ENCODE peak calls at places on chromosomes 7 and 10, in nine cellular contexts. L is mammary epithelial cell, A is ovary, B is HL-60, H is aorta, I is tibial nerve, Q is AG04450, X is colonic mucosa, Z is RWPE2. E is an unnamed sample.

GRCh38 chr10:76428541-76429330 is 997.3 kb downstream of the LRMDA start:
- DNase-seq in B (no peak), I (no peak), Q (peak; percentile 91), X (no peak), L (peak; percentile 54), A (no peak), H (no peak), Z (no peak), E (no peak)

GRCh38 chr10:103687718-103688117 is 167.7 kb downstream of the SH3PXD2A start:
- DNase-seq in I (no peak), H (no peak), X (no peak), L (no peak), B (no peak), A (no peak), Z (no peak), Q (no peak), E (no peak)

GRCh38 chr10:98460837-98461499 is 14.2 kb upstream of the HPS1 start:
- DNase-seq in I (peak; percentile 25), A (peak; percentile 67), H (peak; percentile 63), B (no peak), Q (peak; percentile 83), X (peak; percentile 63), Z (no peak), L (peak; percentile 87), E (peak; percentile 77)

GRCh38 chr7:139857791-139858190 is 28.7 kb downstream of the TBXAS1 start:
- DNase-seq in Q (no peak), Z (no peak), I (no peak), B (no peak), X (peak; percentile 4), L (no peak), A (no peak), H (no peak), E (no peak)

GRCh38 chr7:47827886-47828285 is 120.4 kb downstream of the PKD1L1 start:
- DNase-seq in B (no peak), X (no peak), A (no peak), Q (no peak), I (no peak), L (no peak), Z (no peak), H (no peak), E (no peak)

GRCh38 chr7:70678621-70679251 is 453.2 kb upstream of the GALNT17 start:
- DNase-seq in Z (no peak), B (no peak), Q (no peak), A (no peak), L (peak; percentile 20), I (no peak), H (no peak), X (no peak), E (no peak)

GRCh38 chr7:65798111-65799075 is 74.5 kb upstream of the VKORC1L1 start:
- DNase-seq in B (no peak), Q (peak; percentile 34), H (no peak), Z (no peak), I (no peak), X (no peak), L (peak; percentile 40), A (no peak), E (no peak)

GRCh38 chr10:132193907-132194552 is 7.3 kb downstream of the DPYSL4 start:
- DNase-seq in B (no peak), A (no peak), Q (no peak), X (no peak), L (no peak), I (no peak), Z (peak; percentile 51), H (peak; percentile 54), E (no peak)

GRCh38 chr10:77229704-77230103 is 407.9 kb downstream of the KCNMA1 start:
- DNase-seq in Q (no peak), Z (no peak), X (no peak), B (no peak), H (no peak), A (no peak), L (no peak), I (no peak), E (no peak)

GRCh38 chr7:120278773-120279172 is 5.8 kb downstream of the KCND2 start:
- DNase-seq in B (no peak), L (no peak), A (no peak), H (no peak), Z (no peak), X (no peak), I (no peak), Q (no peak), E (no peak)

GRCh38 chr10:99854860-99855259 is 72.4 kb downstream of the ABCC2 start:
- DNase-seq in X (no peak), H (no peak), Z (no peak), Q (peak; percentile 61), I (peak; percentile 41), A (peak; percentile 35), L (no peak), B (peak; percentile 40), E (peak; percentile 75)

GRCh38 chr10:4947635-4948596 is 15.3 kb upstream of the AKR1C1 start:
- DNase-seq in H (peak; percentile 58), Z (no peak), Q (peak; percentile 87), L (peak; percentile 97), A (no peak), X (no peak), B (no peak), I (peak; percentile 69), E (peak; percentile 84)

GRCh38 chr7:33075818-33076483 is 13.4 kb upstream of the NT5C3A start:
- DNase-seq in X (no peak), I (no peak), B (no peak), A (no peak), Q (no peak), Z (no peak), H (no peak), L (no peak), E (no peak)

GRCh38 chr7:101691822-101692384 is 62.8 kb upstream of the MYL10 start:
- DNase-seq in Z (no peak), H (no peak), I (no peak), L (no peak), X (peak; percentile 71), A (no peak), B (peak; percentile 23), Q (no peak), E (no peak)

GRCh38 chr7:19709249-19709578 is 377 bp upstream of the POLR1F start:
- DNase-seq in Z (no peak), H (no peak), I (no peak), L (no peak), X (no peak), Q (no peak), B (no peak), A (no peak), E (no peak)
- H3K4me3 ChIP-seq in Z (peak overlapping the region; percentile 57), H (no peak overlapping the region), I (peak overlapping the region; percentile 74), L (no peak overlapping the region), X (peak overlapping the region; percentile 90), Q (no peak overlapping the region), B (no peak overlapping the region), A (peak overlapping the region; percentile 88), E (peak overlapping the region; percentile 90)

GRCh38 chr7:1193593-1194424 is 33.8 kb upstream of the ZFAND2A start:
- DNase-seq in A (no peak), B (peak; percentile 82), Q (no peak), X (peak; percentile 35), Z (no peak), L (peak; percentile 39), I (no peak), H (peak; percentile 54), E (no peak)

GRCh38 chr7:1192171-1192676 is 32.2 kb upstream of the ZFAND2A start:
- DNase-seq in I (no peak), Z (no peak), X (no peak), L (peak; percentile 59), H (no peak), A (no peak), Q (peak; percentile 76), B (peak; percentile 90), E (no peak)

GRCh38 chr7:1197997-1198632 is 34.6 kb upstream of the UNCX start:
- DNase-seq in Z (no peak), Q (peak; percentile 79), I (no peak), L (peak; percentile 30), A (no peak), B (no peak), H (no peak), X (no peak), E (no peak)

GRCh38 chr7:1200045-1200444 is 32.6 kb upstream of the UNCX start:
- DNase-seq in A (no peak), Q (no peak), L (no peak), H (no peak), X (no peak), I (no peak), Z (no peak), B (no peak), E (no peak)

DNA sequence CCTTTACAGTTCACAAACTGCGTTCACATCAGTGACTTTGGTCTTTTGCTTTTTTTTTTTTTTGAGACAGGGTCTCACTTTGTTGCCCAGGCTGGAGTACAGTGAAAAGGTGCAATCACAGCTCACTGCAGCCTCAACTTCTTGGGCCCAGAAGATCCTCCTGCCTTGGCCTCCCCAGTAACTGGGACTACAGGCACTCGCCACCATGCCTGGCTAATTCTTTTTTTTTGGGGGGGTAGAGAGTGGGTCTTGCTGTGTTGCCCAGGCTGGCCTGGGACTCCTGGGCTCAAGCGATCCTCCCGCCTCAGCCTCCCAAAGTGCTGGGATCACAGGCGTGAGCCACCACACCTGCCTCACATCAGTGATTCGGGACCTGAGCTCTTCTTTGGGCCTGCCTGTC is 35.7 kb upstream of the UNCX start:
- DNase-seq in B (no peak), L (no peak), Q (no peak), Z (no peak), H (no peak), A (no peak), I (no peak), X (no peak), E (no peak)
- H3K27me3 ChIP-seq in B (peaks cover 3% of the 10 kb centered on the region), L (peaks cover 3% of the 10 kb centered on the region), Q (peaks cover 21% of the 10 kb centered on the region), Z (peaks cover 14% of the 10 kb centered on the region), H (peaks cover 2% of the 10 kb centered on the region), A (no peaks in the 10 kb centered on the region), I (peaks cover 82% of the 10 kb centered on the region), X (peaks cover 2% of the 10 kb centered on the region), E (peaks cover 64% of the 10 kb centered on the region)

DNA sequence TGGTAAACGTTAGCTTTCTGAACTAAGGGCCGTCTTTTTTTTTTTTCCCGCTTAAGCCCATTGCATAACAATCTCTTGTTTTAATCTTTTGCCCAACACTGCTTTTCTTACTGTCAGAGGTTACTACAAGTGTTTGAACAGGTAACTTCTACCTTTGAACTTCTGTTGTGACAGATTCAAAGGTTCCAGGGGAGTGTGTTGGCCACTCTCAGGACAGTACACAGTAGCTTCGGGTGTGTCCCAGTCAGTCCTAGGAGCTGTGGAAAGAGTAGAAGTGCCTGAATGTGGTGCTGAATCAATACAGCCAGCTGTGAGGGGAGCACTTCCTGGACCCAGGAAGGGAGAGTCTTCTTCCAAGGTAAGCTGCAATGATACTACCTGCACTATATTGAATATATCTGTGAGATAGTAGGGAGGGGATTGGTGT is at the start of gene ACSL5:
- DNase-seq in Z (no peak), I (no peak), X (peak; percentile 78), Q (no peak), A (no peak), B (no peak), H (no peak), L (no peak), E (no peak)
- H3K4me3 ChIP-seq in Z (no peak within 1 kb of the TSS), I (no peak within 1 kb of the TSS), X (peak within 1 kb of the TSS; percentile 50), Q (no peak within 1 kb of the TSS), A (no peak within 1 kb of the TSS), B (no peak within 1 kb of the TSS), H (no peak within 1 kb of the TSS), L (no peak within 1 kb of the TSS), E (no peak within 1 kb of the TSS)

GRCh38 chr10:128280271-128280670 is 154.0 kb upstream of the MKI67 start:
- DNase-seq in A (no peak), Q (no peak), I (no peak), Z (no peak), H (no peak), L (no peak), B (no peak), X (no peak), E (no peak)
- H3K27me3 ChIP-seq in A (no peaks in the 10 kb centered on the region), Q (no peaks in the 10 kb centered on the region), I (peaks cover 2% of the 10 kb centered on the region), Z (no peaks in the 10 kb centered on the region), H (no peaks in the 10 kb centered on the region), L (no peaks in the 10 kb centered on the region), B (peaks cover 9% of the 10 kb centered on the region), X (peaks cover 3% of the 10 kb centered on the region), E (peaks cover 39% of the 10 kb centered on the region)

E was measured in sigmoid colon.